ENCODE peak calls at places on chromosomes 4 and X, in five cellular contexts. P is fibroblast of the aortic adventitia; E is AG20443; H is LoVo; J is activated CD8-positive, alpha-beta memory T cell treated with anti-CD3 and anti-CD28 coated beads, Interleukin-2, amount 50 U/mL, for 48 hours. D is an unnamed sample.
A peak's percentile ranks its signal among the peaks of the same experiment; 100 is the strongest.

GRCh38 chr4:1172971-1173757 is 781 bp upstream of the SPON2 start:
- DNase-seq in P (peak; percentile 65), E (peak; percentile 74), H (no peak), J (peak; percentile 49), D (peak; percentile 60)

GRCh38 chr4:177309525-177310371 is at the start of gene NEIL3:
- DNase-seq in P (peak; percentile 90), E (peak; percentile 98), H (peak; percentile 94), J (peak; percentile 98), D (peak; percentile 95)

GRCh38 chr4:15341733-15342300 is 86.0 kb upstream of the C1QTNF7 start:
- DNase-seq in P (no peak), E (no peak), H (no peak), J (no peak), D (no peak)

GRCh38 chr4:186554485-186554884 is 882 bp downstream of the MTNR1A start:
- DNase-seq in P (no peak), E (peak; percentile 46), H (peak; percentile 61), J (no peak), D (peak; percentile 25)

GRCh38 chrX:84240848-84241565 is 53.0 kb upstream of the RPS6KA6 start:
- DNase-seq in P (no peak), E (no peak), H (no peak), J (no peak), D (no peak)

GRCh38 chr4:153530284-153530995 is 64.3 kb downstream of the TMEM131L start:
- DNase-seq in P (no peak), E (no peak), H (no peak), J (no peak), D (no peak)

GRCh38 chr4:95421869-95422268 is 126.9 kb downstream of the UNC5C start:
- DNase-seq in P (no peak), E (no peak), H (no peak), J (no peak), D (no peak)

GRCh38 chr4:109982521-109982920 is 69.8 kb downstream of the EGF start:
- DNase-seq in P (no peak), E (no peak), H (no peak), J (no peak), D (no peak)

GRCh38 chr4:6228158-6229067 is 28.1 kb upstream of the JAKMIP1 start:
- DNase-seq in P (no peak), E (no peak), H (no peak), J (no peak), D (no peak)

GRCh38 chr4:13903851-13904340 is 276.4 kb upstream of the BOD1L1 start:
- DNase-seq in P (no peak), E (no peak), H (no peak), J (no peak), D (no peak)

GRCh38 chrX:11781133-11781532 is 23.1 kb downstream of the MSL3 start:
- DNase-seq in P (no peak), E (no peak), H (no peak), J (no peak), D (no peak)

D was measured in adipocyte.